ENCODE peak calls at places on chromosomes 16 and 17, in four cellular contexts. P is amniotic stem cell, Z is HTR-8/SVneo, I is SW 1271. C is an unnamed sample.

GRCh38 chr16:69112285-69113129 is 7.1 kb downstream of the HAS3 start:
- DNase-seq in P (no peak), Z (peak), I (peak), C (no peak)

GRCh38 chr17:8018436-8018835 is 16.0 kb downstream of the GUCY2D start:
- DNase-seq in P (no peak), Z (no peak), I (no peak), C (no peak)

GRCh38 chr16:57999366-57999970 is 1.0 kb downstream of the ZNF319 start:
- DNase-seq in P (no peak), Z (no peak), I (peak), C (no peak)

GRCh38 chr16:67179421-67180080 is 4.2 kb downstream of the MATCAP1 start:
- DNase-seq in P (no peak), Z (no peak), I (no peak), C (no peak)

GRCh38 chr17:50258647-50259483 is 15.4 kb upstream of the TMEM92 start:
- DNase-seq in P (peak), Z (no peak), I (no peak), C (no peak)

GRCh38 chr17:66466933-66467367 is 164.5 kb downstream of the PRKCA start:
- DNase-seq in P (peak), Z (peak), I (peak), C (peak)

GRCh38 chr17:61380836-61381525 is 18.7 kb upstream of the TBX2 start:
- DNase-seq in P (no peak), Z (no peak), I (no peak), C (no peak)

GRCh38 chr16:80543162-80543561 is 2.4 kb downstream of the DYNLRB2 start:
- DNase-seq in P (no peak), Z (no peak), I (no peak), C (no peak)

GRCh38 chr16:1069154-1069553 is 3.4 kb upstream of the SSTR5 start:
- DNase-seq in P (no peak), Z (no peak), I (no peak), C (no peak)

GRCh38 chr16:70520612-70521297 is 2.6 kb downstream of the COG4 start:
- DNase-seq in P (peak), Z (peak), I (peak), C (no peak)

GRCh38 chr17:17724307-17724921 is 43.2 kb downstream of the RAI1 start:
- DNase-seq in P (no peak), Z (peak), I (no peak), C (no peak)

GRCh38 chr16:67545665-67546024 is 16.7 kb upstream of the CTCF start:
- DNase-seq in P (no peak), Z (no peak), I (no peak), C (no peak)

GRCh38 chr17:58304735-58305486 is 23.7 kb downstream of the TSPOAP1 start:
- DNase-seq in P (no peak), Z (no peak), I (no peak), C (no peak)

GRCh38 chr17:31371511-31372097 is 19.9 kb upstream of the RAB11FIP4 start:
- DNase-seq in P (no peak), Z (no peak), I (no peak), C (no peak)

GRCh38 chr16:48605518-48606110 is 4.4 kb downstream of the N4BP1 start:
- DNase-seq in P (no peak), Z (no peak), I (no peak), C (no peak)

GRCh38 chr16:73010150-73010676 is 37.7 kb downstream of the ZFHX3 start:
- DNase-seq in P (no peak), Z (no peak), I (no peak), C (no peak)

GRCh38 chr16:7888421-7888820 is 555.8 kb downstream of the RBFOX1 start:
- DNase-seq in P (no peak), Z (no peak), I (no peak), C (no peak)

GRCh38 chr17:28473542-28473941 is at the start of gene SLC13A2:
- DNase-seq in P (no peak), Z (no peak), I (no peak), C (no peak)

GRCh38 chr17:56290486-56291118 is 137.3 kb downstream of the ANKFN1 start:
- DNase-seq in P (no peak), Z (no peak), I (no peak), C (no peak)

GRCh38 chr16:89581045-89581695 is 5.6 kb downstream of the CPNE7 start:
- DNase-seq in P (peak), Z (peak), I (peak), C (no peak)

GRCh38 chr16:31365131-31365865 is 10.3 kb downstream of the ITGAX start:
- DNase-seq in P (no peak), Z (no peak), I (no peak), C (no peak)